ENCODE peak calls at places on chromosomes 3 and 15, in seven cellular contexts. U is Peyer's patch, K is HFFc6, W is tibial nerve, V is RWPE1, A is ovary, L is nephron progenitor cell. G is an unnamed sample.

GRCh38 chr3:8650583-8651416 is 6.2 kb upstream of the SSUH2 start:
- DNase-seq in L (no peak), K (no peak), U (no peak), V (no peak), W (no peak), A (no peak), G (no peak)

GRCh38 chr15:23857028-23857641 is 170.0 kb upstream of the NDN start:
- DNase-seq in W (no peak), U (no peak), L (peak), V (peak), K (no peak), A (no peak), G (peak)

GRCh38 chr3:78410077-78410476 is 1357.7 kb downstream of the ROBO1 start:
- DNase-seq in A (no peak), L (no peak), K (no peak), V (no peak), U (no peak), W (no peak), G (no peak)

GRCh38 chr3:126755866-126756265 is 51.8 kb downstream of the CHCHD6 start:
- DNase-seq in U (no peak), V (no peak), K (no peak), L (no peak), A (no peak), W (no peak), G (no peak)

GRCh38 chr3:18758047-18758704 is 333.0 kb upstream of the SATB1 start:
- DNase-seq in A (no peak), K (no peak), L (peak), U (no peak), V (peak), W (no peak), G (no peak)

GRCh38 chr3:42510325-42510724 is 7.9 kb downstream of the VIPR1 start:
- DNase-seq in K (no peak), V (no peak), L (no peak), U (peak), A (no peak), W (no peak), G (peak)

GRCh38 chr15:78808550-78808949 is 2.7 kb downstream of the ADAMTS7 start:
- DNase-seq in V (peak), K (peak), L (no peak), W (no peak), U (no peak), A (no peak), G (no peak)

GRCh38 chr3:178558637-178559036 is 22.4 kb downstream of the KCNMB2 start:
- DNase-seq in K (no peak), V (no peak), W (no peak), A (no peak), L (no peak), U (no peak), G (no peak)

GRCh38 chr3:57729339-57730039 is 26.6 kb upstream of the SLMAP start:
- DNase-seq in U (no peak), W (no peak), L (no peak), K (peak), V (no peak), A (no peak), G (no peak)

GRCh38 chr15:26082833-26083174 is 219.7 kb upstream of the ATP10A start:
- DNase-seq in L (no peak), U (no peak), A (no peak), V (no peak), K (no peak), W (no peak), G (no peak)

GRCh38 chr3:13580256-13581023 is 31.5 kb downstream of the FBLN2 start:
- DNase-seq in W (no peak), U (no peak), L (no peak), K (no peak), V (peak), A (no peak), G (peak)

GRCh38 chr3:101780661-101781060 is 1.6 kb downstream of the NXPE3 start:
- DNase-seq in K (peak), V (peak), L (no peak), A (no peak), U (no peak), W (no peak), G (peak)

GRCh38 chr15:85748729-85749128 is 46.0 kb downstream of the KLHL25 start:
- DNase-seq in L (no peak), A (no peak), W (no peak), K (no peak), U (no peak), V (no peak), G (no peak)

GRCh38 chr3:25536668-25537331 is 108.7 kb downstream of the RARB start:
- DNase-seq in V (no peak), U (no peak), K (no peak), L (no peak), A (no peak), W (no peak), G (no peak)

GRCh38 chr3:130950641-130951040 is 56.8 kb downstream of the ATP2C1 start:
- DNase-seq in W (no peak), U (no peak), L (no peak), A (no peak), V (no peak), K (no peak), G (no peak)

GRCh38 chr3:46887980-46888494 is 10.5 kb downstream of the PTH1R start:
- DNase-seq in U (no peak), L (no peak), K (no peak), A (no peak), V (no peak), W (no peak), G (no peak)

GRCh38 chr3:148101061-148101460 is 596.6 kb upstream of the AGTR1 start:
- DNase-seq in A (no peak), W (no peak), U (no peak), L (no peak), V (no peak), K (no peak), G (no peak)

GRCh38 chr3:21697707-21698106 is 53.3 kb downstream of the ZNF385D start:
- DNase-seq in V (no peak), K (peak), W (no peak), A (no peak), L (no peak), U (no peak), G (no peak)

DNA sequence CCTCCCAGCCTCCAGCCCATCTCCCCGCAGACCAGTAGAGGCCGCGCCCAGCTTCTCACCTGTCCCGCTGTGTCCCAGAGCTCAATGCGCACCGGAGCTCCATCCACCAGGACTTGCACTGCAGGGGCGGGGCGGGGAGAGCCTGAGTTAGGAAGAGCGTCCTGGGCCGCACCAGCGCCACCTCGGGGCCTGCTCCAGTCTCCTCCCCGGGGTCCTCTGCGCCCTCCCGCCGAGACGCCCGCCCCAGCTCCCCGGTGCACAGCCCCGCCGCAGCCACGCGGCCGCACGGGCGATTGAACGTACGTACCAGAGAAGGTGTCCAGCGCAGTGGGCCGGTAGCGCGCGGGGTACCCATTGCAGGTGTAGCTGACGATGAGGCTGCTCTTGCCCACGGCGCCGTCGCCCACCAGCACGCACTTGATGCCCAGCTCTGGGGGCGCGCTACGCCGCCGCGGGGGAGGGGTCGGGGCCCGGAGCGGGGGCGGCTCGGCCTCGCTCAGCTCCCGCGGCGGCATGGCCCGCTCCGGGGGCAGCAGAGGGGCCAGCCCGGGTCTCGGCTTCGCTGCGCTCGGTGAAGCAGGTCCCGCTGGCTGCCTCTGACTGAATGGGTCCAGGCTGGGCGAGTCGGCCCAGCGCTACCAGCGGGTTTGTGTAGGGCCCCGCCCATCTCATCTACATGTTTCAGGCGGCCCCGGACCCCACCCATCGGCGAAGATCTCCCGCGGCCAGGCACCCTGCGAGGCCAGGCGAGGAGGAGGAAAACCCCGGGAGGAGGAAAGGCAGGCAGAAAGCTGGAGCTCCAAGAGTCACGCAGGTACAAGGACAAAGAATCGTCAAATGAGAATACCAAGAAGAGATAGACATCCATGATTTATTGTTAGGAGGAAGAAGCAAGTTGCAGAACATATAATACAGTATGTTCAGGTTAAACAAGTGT is at the start of gene RHOV:
- DNase-seq in V (peak), L (peak), K (no peak), W (no peak), U (peak), A (peak), G (peak)
- TF ChIP-seq CTCF in V (no peak), L (no peak), K (peak), W (no peak), U (peak), A (no peak), G (no peak)

GRCh38 chr3:66372681-66373350 is 128.0 kb downstream of the LRIG1 start:
- DNase-seq in V (no peak), K (no peak), A (no peak), U (no peak), W (no peak), L (peak), G (no peak)
- TF ChIP-seq CTCF in V (no peak), K (peak), A (no peak), U (peak), W (peak), L (peak), G (no peak)

DNA sequence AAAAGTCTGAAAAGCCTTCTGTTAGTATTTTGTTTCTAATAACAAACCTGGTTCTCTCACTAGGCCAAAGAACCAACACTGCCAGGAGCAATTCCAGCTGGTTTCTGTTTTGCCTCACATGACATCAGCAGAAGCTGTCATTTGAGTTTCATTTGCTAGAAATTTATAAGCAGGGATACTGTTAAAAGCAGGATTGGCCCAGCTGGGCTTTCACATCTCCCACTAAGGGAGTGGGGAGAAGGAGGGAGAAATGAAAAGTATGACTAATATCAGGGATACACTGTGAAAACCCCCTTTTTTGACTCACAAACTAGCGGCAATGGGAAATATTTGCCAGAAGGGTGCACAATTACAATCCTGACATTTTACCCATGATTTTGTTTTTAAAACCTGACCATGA is 5.3 kb downstream of the CCDC80 start:
- DNase-seq in L (no peak), U (no peak), W (no peak), V (no peak), A (peak), K (peak), G (peak)
- TF ChIP-seq CTCF in L (no peak), U (no peak), W (no peak), V (no peak), A (no peak), K (peak), G (no peak)

DNA sequence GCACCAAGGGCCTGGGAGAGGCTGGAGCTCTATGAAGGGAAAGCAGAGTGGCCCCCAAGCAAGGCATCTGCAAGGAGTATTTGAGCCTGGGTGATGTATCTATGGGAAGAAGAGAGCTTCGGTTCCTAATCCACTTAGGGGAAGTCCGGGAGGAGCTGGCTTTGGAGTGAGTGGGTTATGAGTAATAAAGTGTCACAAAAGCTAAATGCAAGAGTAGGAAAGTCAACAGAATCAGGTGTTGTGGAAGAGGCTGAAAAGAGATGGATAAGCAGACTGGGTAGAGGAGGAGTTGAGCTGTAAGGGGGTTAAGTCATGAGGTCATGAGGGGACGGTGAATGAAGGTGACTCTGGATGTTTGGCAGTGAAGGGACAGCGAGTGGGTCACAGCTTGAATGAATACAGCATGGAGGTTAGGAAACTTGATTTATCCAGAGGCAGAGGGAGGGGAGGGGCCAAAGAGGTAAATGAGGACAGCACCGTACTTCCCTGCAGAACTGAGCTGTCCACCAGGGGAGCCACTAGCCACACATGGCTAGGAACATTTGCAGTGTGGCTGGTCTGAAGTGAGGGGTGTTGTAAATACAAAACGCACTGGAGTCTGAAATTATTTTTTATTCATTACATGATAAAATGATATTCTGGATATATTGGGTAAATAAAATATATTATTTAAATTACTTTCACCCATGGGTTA is 83.3 kb downstream of the ADCY5 start:
- DNase-seq in V (peak), L (peak), U (peak), W (no peak), K (no peak), A (no peak), G (peak)
- TF ChIP-seq CTCF in V (peak), L (peak), U (peak), W (no peak), K (peak), A (no peak), G (peak)

GRCh38 chr15:64767203-64767602 is 8.2 kb downstream of the RBPMS2 start:
- DNase-seq in U (no peak), L (no peak), V (no peak), W (no peak), A (no peak), K (no peak), G (no peak)
- TF ChIP-seq CTCF in U (no peak), L (no peak), V (no peak), W (no peak), A (no peak), K (no peak), G (no peak)